ENCODE peak calls at places on chromosomes 11 and 22, in ten cellular contexts. T is right lobe of liver; G is SJSA1; Z is choroid plexus epithelial cell; U is naive thymus-derived CD4-positive, alpha-beta T cell; N is lung; I is body of pancreas; H is fibroblast of mammary gland; J is GM12864; K is Panc1. A is an unnamed sample.

GRCh38 chr11:117010808-117011540 is 87.3 kb downstream of the SIK3 start:
- DNase-seq in U (no peak), G (no peak), H (peak), Z (peak), K (peak), N (no peak), I (no peak), T (no peak), J (no peak), A (peak)

GRCh38 chr11:27720277-27720830 is 20.1 kb upstream of the BDNF start:
- DNase-seq in N (no peak), H (peak), U (no peak), K (no peak), T (no peak), G (peak), J (no peak), Z (peak), I (peak), A (peak)

GRCh38 chr11:64835616-64836447 is 8.6 kb downstream of the CDC42BPG start:
- DNase-seq in K (no peak), U (peak), T (no peak), N (no peak), I (no peak), G (no peak), Z (no peak), J (no peak), H (no peak), A (no peak)

GRCh38 chr11:76919887-76920746 is 59.4 kb downstream of the ACER3 start:
- DNase-seq in K (peak), G (peak), N (peak), U (peak), Z (peak), I (peak), H (peak), T (peak), J (peak), A (peak)

GRCh38 chr11:22407899-22408298 is 69.7 kb downstream of the SLC17A6 start:
- DNase-seq in Z (no peak), U (no peak), K (no peak), G (no peak), T (no peak), J (no peak), H (no peak), I (no peak), N (no peak), A (no peak)

GRCh38 chr22:27420817-27421361 is 380.7 kb downstream of the MN1 start:
- DNase-seq in U (no peak), H (peak), N (peak), T (peak), G (peak), Z (peak), I (peak), J (no peak), K (no peak), A (peak)

GRCh38 chr11:23866641-23867040 is 630.2 kb upstream of the LUZP2 start:
- DNase-seq in N (no peak), Z (no peak), I (no peak), J (no peak), T (no peak), U (no peak), G (no peak), K (no peak), H (peak), A (peak)

GRCh38 chr11:16893456-16894076 is 120.6 kb downstream of the PLEKHA7 start:
- DNase-seq in G (no peak), J (no peak), H (no peak), T (no peak), U (no peak), K (no peak), Z (no peak), N (no peak), I (peak), A (peak)

GRCh38 chr11:15665368-15665871 is 550.7 kb downstream of the INSC start:
- DNase-seq in J (no peak), N (peak), Z (peak), H (peak), I (no peak), T (no peak), G (peak), K (no peak), U (no peak), A (no peak)

GRCh38 chr11:64156235-64157011 is 9.5 kb downstream of the MACROD1 start:
- DNase-seq in Z (no peak), G (no peak), I (peak), J (no peak), N (no peak), U (no peak), H (no peak), K (no peak), T (no peak), A (no peak)

DNA sequence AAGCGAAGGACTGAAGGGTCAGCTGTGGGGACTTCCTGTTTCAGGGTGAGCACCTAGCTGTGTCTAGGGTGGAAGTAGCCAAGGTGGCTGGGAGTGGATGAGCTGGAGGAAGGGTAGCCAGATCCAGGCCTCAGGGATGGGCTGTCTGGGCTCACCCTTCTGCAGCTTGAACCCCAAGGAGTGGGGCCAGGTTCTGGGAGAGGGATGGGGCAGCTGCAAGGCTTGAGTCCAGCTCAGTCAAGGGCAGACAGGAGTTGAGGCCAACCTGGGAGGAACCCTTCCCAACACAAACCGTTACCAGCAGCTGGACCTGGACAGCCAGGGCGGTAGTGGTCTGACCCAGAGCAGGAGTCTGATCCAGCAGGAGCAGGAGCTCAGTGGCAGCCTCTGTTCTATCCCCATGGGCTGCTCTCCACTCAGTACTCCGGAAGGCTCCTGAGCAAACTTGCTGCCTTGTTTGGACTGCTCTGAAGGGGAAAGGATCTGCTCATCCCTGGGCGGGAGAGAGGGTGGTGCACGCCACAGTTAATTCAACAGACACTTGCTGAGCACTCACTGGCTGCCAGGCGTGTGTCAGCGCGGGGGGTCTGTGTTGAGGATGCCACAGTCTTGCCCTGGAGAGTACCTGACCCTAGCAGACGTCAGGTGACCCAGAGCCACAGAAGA is 53.8 kb upstream of the THY1 start:
- DNase-seq in G (peak), Z (no peak), I (no peak), U (no peak), K (no peak), N (no peak), T (no peak), H (no peak), J (no peak), A (no peak)
- H3K4me3 ChIP-seq in G (no peak), Z (no peak), I (no peak), U (no peak), K (no peak), N (no peak), T (no peak), H (no peak), J (no peak), A (no peak)

GRCh38 chr11:10565493-10565892 is 3.0 kb downstream of the LYVE1 start:
- DNase-seq in H (no peak), Z (no peak), U (no peak), T (no peak), G (no peak), J (no peak), N (no peak), I (no peak), K (no peak), A (no peak)

GRCh38 chr11:10564692-10565318 is 3.7 kb downstream of the LYVE1 start:
- DNase-seq in T (no peak), J (no peak), K (no peak), Z (peak), I (no peak), N (no peak), H (peak), G (no peak), U (no peak), A (no peak)

GRCh38 chr11:10568486-10568941 is at the start of gene LYVE1:
- DNase-seq in T (no peak), K (no peak), H (peak), G (no peak), I (peak), J (no peak), Z (peak), N (no peak), U (no peak), A (no peak)

GRCh38 chr11:10566257-10566956 is 2.1 kb downstream of the LYVE1 start:
- DNase-seq in N (no peak), G (no peak), I (no peak), K (no peak), H (no peak), J (no peak), U (no peak), T (no peak), Z (no peak), A (peak)

DNA sequence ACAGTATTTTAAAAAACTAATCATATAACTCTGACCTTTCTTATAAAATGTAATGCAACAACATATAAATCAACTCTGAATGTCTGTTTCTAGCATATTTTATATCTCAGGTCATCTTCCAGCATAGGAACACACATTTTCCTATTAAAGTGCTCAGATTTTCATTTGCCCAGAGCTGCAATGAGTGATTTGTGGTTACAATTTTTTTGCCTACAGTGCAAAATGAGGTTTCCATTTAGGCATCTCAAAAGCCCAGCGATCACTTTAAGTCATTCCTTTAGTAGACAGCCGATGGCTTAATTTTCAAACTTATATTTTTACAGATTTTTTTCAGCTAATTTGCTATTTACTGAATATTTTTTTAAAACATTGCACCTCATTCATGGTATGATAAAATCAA is 999 bp downstream of the LYVE1 start:
- DNase-seq in T (no peak), H (no peak), G (no peak), K (no peak), I (no peak), U (no peak), J (no peak), N (no peak), Z (no peak), A (no peak)
- H3K4me3 ChIP-seq in T (peak), H (no peak), G (no peak), K (no peak), I (no peak), U (no peak), J (no peak), N (no peak), Z (no peak), A (no peak)

DNA sequence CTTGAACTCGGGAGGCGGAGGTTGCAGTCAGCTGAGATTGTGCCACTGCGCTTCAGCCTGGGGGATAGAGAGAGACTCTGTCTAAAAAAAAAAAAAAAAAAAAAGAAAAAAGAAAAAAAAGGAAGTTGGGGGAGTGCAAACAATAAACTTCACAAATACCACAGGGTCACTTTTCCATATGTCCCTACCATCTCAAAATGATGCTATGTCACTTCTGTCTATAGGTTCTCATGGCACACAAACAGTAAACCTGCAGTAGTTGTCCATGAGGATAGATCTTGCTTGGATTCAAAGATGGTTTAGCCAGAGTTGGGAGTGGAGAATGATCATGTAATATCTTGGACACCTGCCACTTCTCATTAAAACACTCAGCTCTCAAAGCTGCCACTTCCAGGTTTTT is 1.1 kb upstream of the VPS11 start:
- DNase-seq in U (no peak), H (peak), I (no peak), T (no peak), G (no peak), J (no peak), Z (no peak), N (no peak), K (no peak), A (no peak)
- H3K4me3 ChIP-seq in U (peak), H (peak), I (no peak), T (peak), G (no peak), J (peak), Z (peak), N (no peak), K (peak), A (no peak)

GRCh38 chr11:6587360-6587953 is 16.0 kb downstream of the RRP8 start:
- DNase-seq in H (no peak), U (no peak), J (no peak), Z (no peak), K (no peak), T (peak), N (peak), G (no peak), I (peak), A (no peak)
- H3K4me3 ChIP-seq in H (no peak), U (no peak), J (no peak), Z (no peak), K (no peak), T (no peak), N (no peak), G (no peak), I (no peak), A (no peak)